ENCODE peak calls at places on chromosomes 11 and 22, in four cellular contexts. One of them, this sample, is unnamed.

GRCh38 chr11:128251140-128251539 is 336.2 kb downstream of the ETS1 start:
- DNase-seq in AG09319: no peak
- DNase-seq in NCI-H1092 treated with DMSO at 0.1 percent for 48 hours: no peak
- DNase-seq in posterior cingulate gyrus: no peak
- DNase-seq in this sample: no peak

GRCh38 chr11:83008581-83008923 is 63.1 kb downstream of the RAB30 start:
- DNase-seq in NCI-H1092 treated with DMSO at 0.1 percent for 48 hours: no peak
- DNase-seq in posterior cingulate gyrus: no peak
- DNase-seq in AG09319: no peak
- DNase-seq in this sample: no peak

GRCh38 chr11:10727259-10727851 is 23.7 kb upstream of the CTR9 start:
- DNase-seq in posterior cingulate gyrus: no peak
- DNase-seq in NCI-H1092 treated with DMSO at 0.1 percent for 48 hours: no peak
- DNase-seq in AG09319: no peak
- DNase-seq in this sample: no peak

GRCh38 chr22:31140746-31141145 is 438 bp upstream of the PLA2G3 start:
- DNase-seq in NCI-H1092 treated with DMSO at 0.1 percent for 48 hours: peak
- DNase-seq in posterior cingulate gyrus: no peak
- DNase-seq in AG09319: no peak
- DNase-seq in this sample: no peak

GRCh38 chr11:14380947-14381555 is 22.1 kb upstream of the RRAS2 start:
- DNase-seq in posterior cingulate gyrus: peak
- DNase-seq in AG09319: no peak
- DNase-seq in NCI-H1092 treated with DMSO at 0.1 percent for 48 hours: peak
- DNase-seq in this sample: no peak

GRCh38 chr11:64887757-64888405 is 9.5 kb upstream of the EHD1 start:
- DNase-seq in AG09319: no peak
- DNase-seq in NCI-H1092 treated with DMSO at 0.1 percent for 48 hours: peak
- DNase-seq in posterior cingulate gyrus: peak
- DNase-seq in this sample: peak

GRCh38 chr11:65717906-65718305 is 2.7 kb downstream of the RNASEH2C start:
- DNase-seq in posterior cingulate gyrus: no peak
- DNase-seq in AG09319: no peak
- DNase-seq in NCI-H1092 treated with DMSO at 0.1 percent for 48 hours: no peak
- DNase-seq in this sample: no peak

GRCh38 chr11:122584670-122585069 is 70.9 kb upstream of the UBASH3B start:
- DNase-seq in NCI-H1092 treated with DMSO at 0.1 percent for 48 hours: no peak
- DNase-seq in AG09319: no peak
- DNase-seq in posterior cingulate gyrus: no peak
- DNase-seq in this sample: no peak

GRCh38 chr11:44563716-44564115 is 1.7 kb upstream of the CD82 start:
- DNase-seq in posterior cingulate gyrus: no peak
- DNase-seq in AG09319: no peak
- DNase-seq in NCI-H1092 treated with DMSO at 0.1 percent for 48 hours: no peak
- DNase-seq in this sample: no peak

GRCh38 chr22:30114356-30114755 is 34.1 kb downstream of the HORMAD2 start:
- DNase-seq in posterior cingulate gyrus: no peak
- DNase-seq in AG09319: no peak
- DNase-seq in NCI-H1092 treated with DMSO at 0.1 percent for 48 hours: no peak
- DNase-seq in this sample: no peak

GRCh38 chr11:3021125-3021524 is 29.0 kb upstream of the NAP1L4 start:
- DNase-seq in posterior cingulate gyrus: no peak
- DNase-seq in AG09319: no peak
- DNase-seq in NCI-H1092 treated with DMSO at 0.1 percent for 48 hours: peak
- DNase-seq in this sample: peak

GRCh38 chr11:10637629-10638028 is 55.9 kb downstream of the IRAG1 start:
- DNase-seq in AG09319: no peak
- DNase-seq in posterior cingulate gyrus: no peak
- DNase-seq in NCI-H1092 treated with DMSO at 0.1 percent for 48 hours: peak
- DNase-seq in this sample: no peak

GRCh38 chr22:42273855-42274451 is 3.5 kb upstream of the TCF20 start:
- DNase-seq in posterior cingulate gyrus: no peak
- DNase-seq in AG09319: no peak
- DNase-seq in NCI-H1092 treated with DMSO at 0.1 percent for 48 hours: no peak
- DNase-seq in this sample: no peak

GRCh38 chr22:32245042-32245441 is 10.1 kb downstream of the SLC5A4 start:
- DNase-seq in posterior cingulate gyrus: no peak
- DNase-seq in AG09319: no peak
- DNase-seq in NCI-H1092 treated with DMSO at 0.1 percent for 48 hours: no peak
- DNase-seq in this sample: no peak

GRCh38 chr11:1921576-1922141 is 2.2 kb downstream of the TNNT3 start:
- DNase-seq in posterior cingulate gyrus: no peak
- DNase-seq in NCI-H1092 treated with DMSO at 0.1 percent for 48 hours: no peak
- DNase-seq in AG09319: no peak
- DNase-seq in this sample: no peak

GRCh38 chr11:22031791-22032190 is 161.1 kb upstream of the ANO5 start:
- DNase-seq in NCI-H1092 treated with DMSO at 0.1 percent for 48 hours: no peak
- DNase-seq in AG09319: no peak
- DNase-seq in posterior cingulate gyrus: no peak
- DNase-seq in this sample: no peak